ENCODE peak calls at places on chromosomes 5 and 9, in four cellular contexts. One of them, this sample, is unnamed. For H3K4me1, the result is how much of the 10 kb centered on the place peaks cover.

GRCh38 chr5:142151436-142152382 is 43.1 kb downstream of the NDFIP1 start:
- DNase-seq in NT2/D1: peak
- DNase-seq in PC-3: peak
- DNase-seq in neuronal stem cell: peak
- DNase-seq in this sample: peak

GRCh38 chr9:78029601-78030552 is 1.7 kb downstream of the GNAQ start:
- DNase-seq in NT2/D1: peak
- DNase-seq in PC-3: no peak
- DNase-seq in neuronal stem cell: no peak
- DNase-seq in this sample: peak

GRCh38 chr9:127450170-127450830 is 906 bp downstream of the RPL12 start:
- DNase-seq in NT2/D1: no peak
- DNase-seq in PC-3: no peak
- DNase-seq in neuronal stem cell: no peak
- DNase-seq in this sample: peak

GRCh38 chr9:111803924-111804323 is 9.2 kb upstream of the SHOC1 start:
- DNase-seq in NT2/D1: no peak
- DNase-seq in PC-3: no peak
- DNase-seq in neuronal stem cell: no peak
- DNase-seq in this sample: no peak

GRCh38 chr5:15695171-15695676 is 195.2 kb downstream of the FBXL7 start:
- DNase-seq in NT2/D1: no peak
- DNase-seq in PC-3: no peak
- DNase-seq in neuronal stem cell: no peak
- DNase-seq in this sample: peak

GRCh38 chr9:92312887-92313623 is 12.1 kb downstream of the NOL8 start:
- DNase-seq in NT2/D1: no peak
- DNase-seq in PC-3: no peak
- DNase-seq in neuronal stem cell: no peak
- DNase-seq in this sample: no peak

GRCh38 chr9:134283111-134283515 is 43.1 kb upstream of the RXRA start:
- DNase-seq in NT2/D1: no peak
- DNase-seq in PC-3: peak
- DNase-seq in neuronal stem cell: no peak
- DNase-seq in this sample: no peak

GRCh38 chr5:169347786-169348185 is 46.8 kb upstream of the SLIT3 start:
- DNase-seq in NT2/D1: no peak
- DNase-seq in PC-3: no peak
- DNase-seq in neuronal stem cell: no peak
- DNase-seq in this sample: no peak

GRCh38 chr9:27499481-27499880 is 24.6 kb upstream of the IFNK start:
- DNase-seq in NT2/D1: no peak
- DNase-seq in PC-3: peak
- DNase-seq in neuronal stem cell: no peak
- DNase-seq in this sample: no peak

GRCh38 chr5:5751496-5751895 is 329.0 kb downstream of the ICE1 start:
- DNase-seq in NT2/D1: no peak
- DNase-seq in PC-3: no peak
- DNase-seq in neuronal stem cell: no peak
- DNase-seq in this sample: no peak

GRCh38 chr5:134430001-134430569 is 18.4 kb upstream of the CDKN2AIPNL start:
- DNase-seq in NT2/D1: no peak
- DNase-seq in PC-3: no peak
- DNase-seq in neuronal stem cell: no peak
- DNase-seq in this sample: no peak

GRCh38 chr9:5582835-5583195 is 46.1 kb upstream of the RIC1 start:
- DNase-seq in NT2/D1: no peak
- DNase-seq in PC-3: no peak
- DNase-seq in neuronal stem cell: no peak
- DNase-seq in this sample: no peak

GRCh38 chr5:128144491-128144890 is 60.9 kb downstream of the SLC12A2 start:
- DNase-seq in NT2/D1: no peak
- DNase-seq in PC-3: no peak
- DNase-seq in neuronal stem cell: no peak
- DNase-seq in this sample: no peak

GRCh38 chr9:82091610-82092009 is 103.0 kb downstream of the SPATA31D1 start:
- DNase-seq in NT2/D1: no peak
- DNase-seq in PC-3: peak
- DNase-seq in neuronal stem cell: no peak
- DNase-seq in this sample: no peak

GRCh38 chr9:33415152-33416038 is 13.0 kb upstream of the AQP7 start:
- DNase-seq in NT2/D1: peak
- DNase-seq in PC-3: peak
- DNase-seq in neuronal stem cell: peak
- DNase-seq in this sample: peak

GRCh38 chr9:24189986-24190385 is 355.7 kb downstream of the IZUMO3 start:
- DNase-seq in NT2/D1: no peak
- DNase-seq in PC-3: peak
- DNase-seq in neuronal stem cell: no peak
- DNase-seq in this sample: no peak

GRCh38 chr5:124707516-124707915 is 38.9 kb downstream of the ZNF608 start:
- DNase-seq in NT2/D1: no peak
- DNase-seq in PC-3: no peak
- DNase-seq in neuronal stem cell: no peak
- DNase-seq in this sample: no peak

GRCh38 chr5:153135416-153135815 is 355.1 kb upstream of the GRIA1 start:
- DNase-seq in NT2/D1: no peak
- DNase-seq in PC-3: peak
- DNase-seq in neuronal stem cell: no peak
- DNase-seq in this sample: no peak

DNA sequence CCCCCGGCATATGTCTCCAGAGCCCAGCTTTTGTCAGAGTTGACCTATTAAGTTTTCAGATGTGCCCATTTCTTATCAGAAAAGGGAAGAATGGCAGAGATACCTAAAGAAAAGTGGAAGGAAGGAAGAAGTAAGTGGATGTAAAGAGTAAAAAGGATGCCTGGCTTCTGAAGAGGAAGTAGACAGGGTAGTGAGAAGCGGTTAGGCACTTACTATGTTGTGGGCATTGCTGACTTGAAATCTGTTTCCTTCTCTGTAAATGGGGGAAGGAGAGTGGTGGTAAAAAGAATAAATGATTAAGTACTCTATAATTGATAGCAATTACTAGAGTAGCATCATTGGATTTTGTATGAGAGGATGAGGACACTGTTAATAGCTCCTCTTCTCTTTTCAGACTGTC is 9.9 kb downstream of the ANP32B start:
- DNase-seq in NT2/D1: no peak
- DNase-seq in PC-3: no peak
- DNase-seq in neuronal stem cell: no peak
- DNase-seq in this sample: no peak
- H3K4me1 ChIP-seq in NT2/D1: under half
- H3K4me1 ChIP-seq in PC-3: under half
- H3K4me1 ChIP-seq in neuronal stem cell: under half
- H3K4me1 ChIP-seq in this sample: under half

GRCh38 chr5:173316463-173317020 is 11.7 kb downstream of the STC2 start:
- DNase-seq in NT2/D1: no peak
- DNase-seq in PC-3: no peak
- DNase-seq in neuronal stem cell: no peak
- DNase-seq in this sample: no peak

GRCh38 chr5:173318881-173319609 is 9.2 kb downstream of the STC2 start:
- DNase-seq in NT2/D1: no peak
- DNase-seq in PC-3: no peak
- DNase-seq in neuronal stem cell: no peak
- DNase-seq in this sample: no peak

GRCh38 chr5:173318338-173318737 is 9.9 kb downstream of the STC2 start:
- DNase-seq in NT2/D1: no peak
- DNase-seq in PC-3: no peak
- DNase-seq in neuronal stem cell: no peak
- DNase-seq in this sample: no peak

GRCh38 chr5:173317091-173317685 is 11.0 kb downstream of the STC2 start:
- DNase-seq in NT2/D1: no peak
- DNase-seq in PC-3: no peak
- DNase-seq in neuronal stem cell: no peak
- DNase-seq in this sample: no peak

DNA sequence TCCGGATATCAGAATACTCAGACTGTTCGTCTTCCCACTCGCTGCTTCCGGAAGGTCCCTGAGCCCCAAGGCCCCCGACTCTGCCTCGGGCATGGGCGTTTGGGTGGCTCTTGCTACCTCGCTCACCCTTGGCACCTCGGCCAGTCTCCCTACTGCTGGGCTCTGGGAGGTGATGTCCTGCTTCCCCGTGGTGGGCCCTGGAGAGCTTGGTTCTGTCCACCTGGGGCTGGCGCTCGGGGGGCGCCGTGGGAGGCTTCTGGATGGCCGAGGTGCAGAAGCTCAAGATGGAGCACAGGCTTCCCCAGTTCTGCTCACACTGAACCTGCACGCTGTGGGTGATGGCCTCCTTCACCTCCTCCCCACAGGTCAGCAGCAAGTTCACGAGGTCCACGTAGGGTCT is 10.4 kb downstream of the STC2 start:
- DNase-seq in NT2/D1: no peak
- DNase-seq in PC-3: no peak
- DNase-seq in neuronal stem cell: no peak
- DNase-seq in this sample: no peak
- H3K4me1 ChIP-seq in NT2/D1: under half
- H3K4me1 ChIP-seq in PC-3: under half
- H3K4me1 ChIP-seq in neuronal stem cell: under half
- H3K4me1 ChIP-seq in this sample: under half

GRCh38 chr9:89425921-89426388 is 72.0 kb downstream of the SEMA4D start:
- DNase-seq in NT2/D1: no peak
- DNase-seq in PC-3: no peak
- DNase-seq in neuronal stem cell: no peak
- DNase-seq in this sample: no peak
- H3K4me1 ChIP-seq in NT2/D1: under half
- H3K4me1 ChIP-seq in PC-3: under half
- H3K4me1 ChIP-seq in neuronal stem cell: under half
- H3K4me1 ChIP-seq in this sample: under half

DNA sequence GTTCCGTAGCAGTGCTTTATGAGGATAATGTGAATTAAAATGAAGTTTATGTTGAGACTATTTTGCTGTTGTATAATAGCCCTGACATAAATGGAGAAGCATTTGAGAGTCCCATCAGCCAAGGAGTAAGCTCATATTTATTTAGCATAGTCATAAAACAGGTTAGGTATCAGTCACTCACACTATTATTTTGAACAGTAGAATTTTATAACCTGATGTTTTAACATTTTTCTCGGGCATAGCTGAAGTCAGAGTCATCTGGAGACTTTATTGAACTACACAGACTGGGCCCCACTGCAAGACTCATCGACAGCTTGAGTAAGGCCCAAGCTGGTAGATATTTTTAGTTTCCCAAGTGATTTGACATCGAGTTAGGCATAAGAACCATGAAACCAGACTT is 620.3 kb upstream of the WWC1 start:
- DNase-seq in NT2/D1: no peak
- DNase-seq in PC-3: peak
- DNase-seq in neuronal stem cell: no peak
- DNase-seq in this sample: no peak
- H3K4me1 ChIP-seq in NT2/D1: under half
- H3K4me1 ChIP-seq in PC-3: under half
- H3K4me1 ChIP-seq in neuronal stem cell: under half
- H3K4me1 ChIP-seq in this sample: under half

DNA sequence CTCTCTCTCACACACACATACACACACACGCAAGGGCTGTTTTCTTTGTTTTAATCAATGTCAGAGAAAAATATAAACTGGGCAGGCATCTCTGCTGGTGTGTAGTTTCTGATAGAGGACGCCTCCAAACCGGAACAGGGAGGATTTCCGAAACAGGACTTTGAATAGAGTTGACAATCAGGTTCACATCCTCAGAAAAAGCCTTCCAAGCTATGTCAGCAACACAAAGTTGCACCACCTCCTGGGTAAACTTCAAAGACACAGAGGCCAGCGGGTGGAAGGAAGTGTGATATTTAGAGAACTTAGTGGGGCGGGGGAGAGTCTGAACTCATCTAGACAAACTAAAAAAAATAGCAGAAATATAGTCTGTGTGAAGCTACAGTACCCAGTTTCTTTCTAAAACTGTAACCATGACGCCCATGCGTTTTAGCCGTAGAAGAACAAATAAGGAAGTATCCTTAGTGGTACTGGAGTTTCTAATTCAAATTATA is 1.2 kb downstream of the ST8SIA4 start:
- DNase-seq in NT2/D1: no peak
- DNase-seq in PC-3: peak
- DNase-seq in neuronal stem cell: peak
- DNase-seq in this sample: peak
- H3K4me1 ChIP-seq in NT2/D1: under half
- H3K4me1 ChIP-seq in PC-3: under half
- H3K4me1 ChIP-seq in neuronal stem cell: under half
- H3K4me1 ChIP-seq in this sample: under half

GRCh38 chr9:71895122-71895521 is 15.9 kb downstream of the ABHD17B start:
- DNase-seq in NT2/D1: no peak
- DNase-seq in PC-3: no peak
- DNase-seq in neuronal stem cell: no peak
- DNase-seq in this sample: no peak
- H3K4me1 ChIP-seq in NT2/D1: under half
- H3K4me1 ChIP-seq in PC-3: under half
- H3K4me1 ChIP-seq in neuronal stem cell: under half
- H3K4me1 ChIP-seq in this sample: under half